ENCODE peak calls at places on chromosomes 1 and 21, in four cellular contexts. E is GM12865; O is effector CD4-positive, alpha-beta T cell; G is posterior vena cava. Q is an unnamed sample.
A peak's percentile ranks its signal among the peaks of the same experiment; 100 is the strongest.

GRCh38 chr1:29271724-29272123 is 35.4 kb downstream of the PTPRU start:
- DNase-seq in G (peak; percentile 83), E (no peak), O (no peak), Q (no peak)

GRCh38 chr1:212692774-212693644 is 6.6 kb downstream of the BATF3 start:
- DNase-seq in O (no peak), G (no peak), E (no peak), Q (no peak)

GRCh38 chr1:39729030-39729429 is 9.7 kb upstream of the PPIE start:
- DNase-seq in O (no peak), E (no peak), G (no peak), Q (no peak)

GRCh38 chr1:40312238-40313205 is 4.6 kb downstream of the COL9A2 start:
- DNase-seq in E (peak; percentile 92), G (no peak), O (no peak), Q (no peak)

GRCh38 chr21:34988139-34988538 is 61.0 kb downstream of the RUNX1 start:
- DNase-seq in O (no peak), E (no peak), G (no peak), Q (no peak)

GRCh38 chr1:229950908-229951307 is 116.1 kb upstream of the GALNT2 start:
- DNase-seq in E (no peak), G (no peak), O (no peak), Q (no peak)

GRCh38 chr1:6438047-6438525 is 13.5 kb downstream of the ESPN start:
- DNase-seq in E (peak; percentile 75), O (peak; percentile 64), G (no peak), Q (peak; percentile 90)

GRCh38 chr1:2867861-2868260 is 66.4 kb upstream of the TTC34 start:
- DNase-seq in G (no peak), O (no peak), E (no peak), Q (peak; percentile 45)

GRCh38 chr1:212062832-212063438 is 27.4 kb downstream of the DTL start:
- DNase-seq in O (no peak), E (peak; percentile 45), G (no peak), Q (peak; percentile 60)

GRCh38 chr1:175690298-175690697 is 53.1 kb downstream of the TNR start:
- DNase-seq in G (no peak), O (no peak), E (peak; percentile 40), Q (no peak)

GRCh38 chr21:45111703-45112102 is 37.3 kb downstream of the ADARB1 start:
- DNase-seq in G (no peak), E (no peak), O (no peak), Q (no peak)

GRCh38 chr1:234980657-234981396 is 147.8 kb downstream of the TOMM20 start:
- DNase-seq in E (peak; percentile 89), O (peak; percentile 59), G (peak; percentile 97), Q (peak; percentile 52)

GRCh38 chr1:4668738-4669700 is 14.6 kb downstream of the AJAP1 start:
- DNase-seq in O (no peak), G (no peak), E (no peak), Q (no peak)

GRCh38 chr1:16026723-16027484 is 5.1 kb downstream of the CLCNKA start:
- DNase-seq in E (no peak), O (no peak), G (no peak), Q (peak; percentile 83)

GRCh38 chr1:112325504-112325903 is 70.5 kb upstream of the CTTNBP2NL start:
- DNase-seq in O (no peak), G (no peak), E (no peak), Q (no peak)

GRCh38 chr1:151970641-151971040 is 23.0 kb downstream of the S100A10 start:
- DNase-seq in G (no peak), O (no peak), E (no peak), Q (no peak)

GRCh38 chr1:204975568-204976235 is 67.3 kb upstream of the CNTN2 start:
- DNase-seq in E (peak; percentile 46), O (peak; percentile 29), G (no peak), Q (peak; percentile 73)

GRCh38 chr1:115136106-115136505 is 46.8 kb upstream of the TSPAN2 start:
- DNase-seq in G (no peak), O (no peak), E (no peak), Q (no peak)

GRCh38 chr1:53715478-53715877 is 23.5 kb downstream of the GLIS1 start:
- DNase-seq in E (peak; percentile 43), G (no peak), O (no peak), Q (peak; percentile 33)

GRCh38 chr1:19067187-19067911 is 110.9 kb upstream of the IFFO2 start:
- DNase-seq in G (no peak), E (no peak), O (no peak), Q (no peak)

GRCh38 chr1:31413405-31414005 is 492 bp downstream of the SERINC2 start:
- DNase-seq in E (peak; percentile 30), G (peak; percentile 92), O (no peak), Q (no peak)

GRCh38 chr1:159090566-159091546 is 14.3 kb upstream of the AIM2 start:
- DNase-seq in G (no peak), O (no peak), E (no peak), Q (no peak)

Q was measured in NAMALWA.